ENCODE peak calls at places on chromosomes 7 and 10, in six cellular contexts. J is HepG2, S is GM12891, M is H1, T is GM12878, H is K562. D is an unnamed sample.

GRCh38 chr10:51685768-51686167 is 13.6 kb downstream of the CSTF2T start:
- DNase-seq in M (no peak), J (no peak), S (no peak), H (no peak), T (no peak), D (no peak)

GRCh38 chr7:32253245-32253644 is 183.0 kb upstream of the PDE1C start:
- DNase-seq in H (no peak), T (no peak), J (no peak), S (no peak), M (no peak), D (no peak)

GRCh38 chr7:79317728-79318127 is 135.7 kb downstream of the MAGI2 start:
- DNase-seq in H (no peak), S (no peak), J (peak), M (peak), T (no peak), D (no peak)

GRCh38 chr10:514137-514671 is 175.3 kb downstream of the DIP2C start:
- DNase-seq in T (no peak), J (peak), H (no peak), S (no peak), M (no peak), D (no peak)

GRCh38 chr7:43692582-43693373 is 36.5 kb downstream of the COA1 start:
- DNase-seq in T (no peak), H (no peak), S (no peak), J (no peak), M (no peak), D (no peak)

GRCh38 chr7:1915326-1915725 is 245.2 kb downstream of the ELFN1 start:
- DNase-seq in S (no peak), H (no peak), M (no peak), T (no peak), J (no peak), D (no peak)

GRCh38 chr7:93055543-93056107 is 62.2 kb downstream of the SAMD9 start:
- DNase-seq in H (peak), M (no peak), T (no peak), J (peak), S (peak), D (no peak)

GRCh38 chr10:120940299-120940900 is 89.2 kb downstream of the WDR11 start:
- DNase-seq in J (no peak), H (no peak), S (no peak), T (no peak), M (no peak), D (no peak)

GRCh38 chr7:127819975-127820778 is 168.2 kb downstream of the SND1 start:
- DNase-seq in J (peak), H (peak), T (peak), S (no peak), M (no peak), D (no peak)

GRCh38 chr10:59580257-59580863 is 129.3 kb downstream of the SLC16A9 start:
- DNase-seq in M (no peak), T (no peak), S (no peak), J (peak), H (peak), D (no peak)

GRCh38 chr10:62443866-62444265 is 69.7 kb downstream of the ZNF365 start:
- DNase-seq in H (no peak), S (no peak), T (no peak), J (no peak), M (no peak), D (no peak)

GRCh38 chr10:104069610-104070009 is 16.1 kb downstream of the COL17A1 start:
- DNase-seq in M (no peak), S (no peak), H (no peak), J (no peak), T (no peak), D (no peak)

GRCh38 chr7:26070290-26070689 is 81.7 kb upstream of the NFE2L3 start:
- DNase-seq in S (no peak), H (no peak), M (no peak), J (no peak), T (no peak), D (no peak)

GRCh38 chr7:2033586-2034135 is 199.1 kb downstream of the MAD1L1 start:
- DNase-seq in J (no peak), M (no peak), S (no peak), T (no peak), H (no peak), D (no peak)

GRCh38 chr7:70400829-70401380 is 731.0 kb upstream of the GALNT17 start:
- DNase-seq in S (no peak), M (no peak), J (no peak), H (no peak), T (no peak), D (no peak)

GRCh38 chr10:26860026-26860541 is 674 bp downstream of the ABI1 start:
- DNase-seq in S (no peak), T (no peak), M (no peak), H (peak), J (peak), D (peak)

GRCh38 chr10:102714621-102715455 is at the start of gene SFXN2:
- DNase-seq in M (no peak), T (no peak), H (peak), J (no peak), S (no peak), D (peak)

DNA sequence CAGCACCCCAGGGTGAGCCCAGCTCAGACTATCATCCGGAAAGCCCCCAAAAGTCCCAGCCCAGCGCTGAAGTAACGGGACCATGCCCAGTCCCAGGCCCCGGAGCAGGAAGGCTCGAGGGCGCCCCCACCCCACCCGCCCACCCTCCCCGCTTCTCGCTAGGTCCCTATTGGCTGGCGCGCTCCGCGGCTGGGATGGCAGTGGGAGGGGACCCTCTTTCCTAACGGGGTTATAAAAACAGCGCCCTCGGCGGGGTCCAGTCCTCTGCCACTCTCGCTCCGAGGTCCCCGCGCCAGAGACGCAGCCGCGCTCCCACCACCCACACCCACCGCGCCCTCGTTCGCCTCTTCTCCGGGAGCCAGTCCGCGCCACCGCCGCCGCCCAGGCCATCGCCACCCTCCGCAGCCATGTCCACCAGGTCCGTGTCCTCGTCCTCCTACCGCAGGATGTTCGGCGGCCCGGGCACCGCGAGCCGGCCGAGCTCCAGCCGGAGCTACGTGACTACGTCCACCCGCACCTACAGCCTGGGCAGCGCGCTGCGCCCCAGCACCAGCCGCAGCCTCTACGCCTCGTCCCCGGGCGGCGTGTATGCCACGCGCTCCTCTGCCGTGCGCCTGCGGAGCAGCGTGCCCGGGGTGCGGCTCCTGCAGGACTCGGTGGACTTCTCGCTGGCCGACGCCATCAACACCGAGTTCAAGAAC is 1.1 kb downstream of the VIM start:
- DNase-seq in H (peak), M (no peak), J (no peak), T (no peak), S (no peak), D (peak)
- TF ChIP-seq POLR2AphosphoS5 in H (peak), M (peak), J (no peak), T (no peak), S (no peak), D (peak)

DNA sequence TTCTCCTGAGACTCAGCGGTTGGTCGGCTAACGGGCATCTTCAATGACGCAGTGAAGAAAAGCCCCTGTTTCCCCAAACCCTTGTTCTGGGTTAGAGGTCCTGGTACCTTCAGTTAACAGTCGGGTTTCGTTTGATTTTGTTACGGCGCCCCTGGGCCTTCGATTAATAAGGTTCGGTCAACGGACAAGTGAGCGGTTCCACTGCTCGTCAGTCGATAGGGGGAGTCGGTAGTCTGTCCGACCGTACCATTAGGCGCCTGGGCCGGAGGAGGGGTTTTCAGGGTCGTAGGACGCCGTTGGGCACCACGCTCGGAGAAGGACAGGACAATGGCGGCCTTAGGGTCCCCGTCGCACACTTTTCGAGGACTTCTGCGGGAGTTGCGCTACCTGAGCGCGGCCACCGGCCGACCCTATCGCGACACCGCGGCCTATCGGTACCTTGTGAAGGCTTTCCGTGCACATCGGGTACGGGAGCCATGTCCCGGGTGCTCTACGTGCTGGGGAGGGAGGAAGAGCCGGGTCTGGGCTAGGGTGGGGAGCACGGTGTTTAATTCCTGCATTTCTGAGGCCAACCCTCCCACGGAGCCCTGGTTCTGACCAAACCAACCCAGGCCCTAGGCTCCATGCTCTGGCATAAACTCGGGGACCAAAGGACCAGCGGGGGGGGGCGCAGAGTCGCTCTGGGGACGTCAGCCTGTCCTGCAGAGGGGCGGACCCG is at the start of gene FMC1:
- DNase-seq in J (peak), M (peak), T (peak), H (peak), S (peak), D (peak)
- TF ChIP-seq POLR2A in J (peak), M (peak), T (peak), H (peak), S (peak), D (peak)

DNA sequence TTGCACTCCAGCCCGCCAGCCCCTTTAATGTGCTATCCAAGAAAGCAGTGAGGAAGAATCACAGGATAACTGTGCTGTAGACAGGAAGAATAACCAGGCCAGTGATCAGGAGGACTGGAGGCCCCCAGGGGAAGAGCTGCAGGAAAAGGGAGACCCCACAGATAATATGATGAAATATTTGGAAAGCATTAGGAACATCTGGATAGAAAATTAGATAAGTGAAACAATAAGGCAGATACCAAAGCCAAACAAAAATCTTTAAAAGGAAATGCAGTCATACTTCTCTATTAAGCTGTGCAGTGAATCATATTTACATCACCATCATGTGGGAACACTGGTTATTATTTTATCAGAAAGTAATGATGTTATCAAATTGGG is 14.3 kb upstream of the RALA start:
- DNase-seq in S (no peak), T (no peak), M (no peak), H (no peak), J (no peak), D (no peak)
- TF ChIP-seq TAF1 in S (no peak), T (no peak), M (no peak), H (no peak), J (no peak), D (no peak)

DNA sequence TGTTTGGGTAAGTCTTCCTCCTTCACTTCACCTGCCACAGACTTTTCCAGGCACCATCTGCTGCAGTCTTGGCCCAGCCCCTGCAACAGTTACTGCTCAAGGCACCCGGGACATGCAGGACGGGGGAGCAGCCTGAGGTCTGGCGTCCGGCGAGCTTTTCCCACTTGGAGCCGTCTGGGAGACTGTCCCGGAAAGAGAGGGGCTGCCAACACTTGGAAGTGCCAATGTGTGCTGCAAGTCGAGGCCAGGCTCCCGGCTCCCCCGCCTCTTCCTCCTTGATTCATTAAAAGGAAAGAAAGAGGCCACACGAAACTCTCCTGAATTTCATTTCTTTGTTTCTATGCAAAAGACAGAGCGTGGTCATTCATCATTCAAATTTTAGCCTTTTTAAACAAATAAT is 13.8 kb downstream of the HTRA1 start:
- DNase-seq in H (no peak), J (no peak), M (no peak), S (no peak), T (no peak), D (no peak)
- TF ChIP-seq POLR2AphosphoS5 in H (no peak), J (no peak), M (no peak), S (no peak), T (no peak), D (no peak)

GRCh38 chr10:6597478-6597877 is 17.4 kb upstream of the PRKCQ start:
- DNase-seq in M (no peak), J (no peak), H (no peak), T (no peak), S (no peak), D (no peak)
- TF ChIP-seq POLR2A in M (no peak), J (no peak), H (no peak), T (no peak), S (no peak), D (no peak)